ENCODE peak calls at places on chromosome 6, in six cellular contexts. N is suprapubic skin; V is kidney; G is cardiac fibroblast; E is upper lobe of left lung; X is activated naive CD4-positive, alpha-beta T cell. W is an unnamed sample.

GRCh38 chr6:37137201-37137880 is 32.6 kb upstream of the PIM1 start:
- DNase-seq in E (no peak), V (no peak), X (no peak), G (peak), N (no peak), W (peak)

GRCh38 chr6:67766061-67766460 is 869.0 kb upstream of the ADGRB3 start:
- DNase-seq in G (peak), E (no peak), V (no peak), X (no peak), N (no peak), W (peak)

GRCh38 chr6:13288969-13289391 is 39.4 kb downstream of the TBC1D7 start:
- DNase-seq in V (no peak), X (no peak), E (no peak), G (no peak), N (no peak), W (no peak)

GRCh38 chr6:118936304-118936703 is 1.3 kb upstream of the MCM9 start:
- DNase-seq in X (no peak), E (no peak), G (no peak), V (no peak), N (no peak), W (no peak)

GRCh38 chr6:15264902-15265761 is 19.3 kb downstream of the JARID2 start:
- DNase-seq in V (no peak), N (no peak), X (no peak), G (peak), E (no peak), W (peak)

GRCh38 chr6:141403827-141404226 is 728.9 kb upstream of the GJE1 start:
- DNase-seq in N (no peak), G (peak), X (no peak), E (no peak), V (no peak), W (peak)

GRCh38 chr6:118203421-118204000 is 296.4 kb downstream of the SLC35F1 start:
- DNase-seq in X (no peak), N (no peak), V (no peak), E (no peak), G (no peak), W (no peak)

GRCh38 chr6:43434441-43434840 is 7.1 kb downstream of the ABCC10 start:
- DNase-seq in X (no peak), G (no peak), E (no peak), V (no peak), N (no peak), W (no peak)

GRCh38 chr6:33983109-33983475 is 162.8 kb downstream of the GRM4 start:
- DNase-seq in G (peak), E (no peak), N (peak), X (no peak), V (peak), W (no peak)

GRCh38 chr6:165298426-165298825 is 11.0 kb downstream of the C6orf118 start:
- DNase-seq in V (no peak), G (no peak), X (no peak), E (no peak), N (no peak), W (no peak)

GRCh38 chr6:49813248-49813647 is 26.2 kb upstream of the PGK2 start:
- DNase-seq in N (no peak), G (no peak), V (no peak), X (no peak), E (no peak), W (no peak)

GRCh38 chr6:5930143-5930770 is 76.5 kb downstream of the NRN1 start:
- DNase-seq in V (no peak), N (no peak), X (no peak), G (no peak), E (no peak), W (no peak)

GRCh38 chr6:4948781-4949450 is 54.9 kb downstream of the RPP40 start:
- DNase-seq in G (no peak), N (no peak), V (no peak), X (no peak), E (no peak), W (no peak)

GRCh38 chr6:125099211-125100017 is 54.2 kb upstream of the TPD52L1 start:
- DNase-seq in N (no peak), V (peak), E (peak), X (no peak), G (peak), W (peak)

GRCh38 chr6:84763397-84764331 is 734 bp downstream of the TBX18 start:
- DNase-seq in N (peak), G (peak), X (no peak), V (peak), E (peak), W (peak)

GRCh38 chr6:106315765-106316375 is 9.7 kb downstream of the ATG5 start:
- DNase-seq in V (no peak), X (no peak), N (no peak), G (no peak), E (no peak), W (peak)

GRCh38 chr6:19231878-19232519 is 605.2 kb upstream of the ID4 start:
- DNase-seq in V (no peak), N (no peak), G (no peak), X (no peak), E (no peak), W (no peak)

GRCh38 chr6:47146426-47147174 is 104.5 kb upstream of the ADGRF1 start:
- DNase-seq in X (no peak), N (no peak), V (no peak), E (no peak), G (peak), W (no peak)

GRCh38 chr6:6798430-6798829 is 209.9 kb downstream of the LY86 start:
- DNase-seq in V (no peak), X (no peak), N (no peak), E (no peak), G (no peak), W (no peak)

GRCh38 chr6:21033575-21034026 is 499.3 kb downstream of the CDKAL1 start:
- DNase-seq in V (no peak), G (peak), N (no peak), E (no peak), X (no peak), W (peak)

GRCh38 chr6:72619883-72620696 is 1.8 kb upstream of the KCNQ5 start:
- DNase-seq in V (peak), X (peak), N (no peak), E (peak), G (peak), W (peak)

GRCh38 chr6:33854572-33855030 is 50.8 kb upstream of the MLN start:
- DNase-seq in E (no peak), N (no peak), G (no peak), X (no peak), V (peak), W (no peak)

GRCh38 chr6:135722679-135723078 is 128.8 kb upstream of the PDE7B start:
- DNase-seq in E (no peak), V (no peak), X (no peak), N (no peak), G (peak), W (peak)

GRCh38 chr6:69917834-69918233 is 51.5 kb downstream of the COL19A1 start:
- DNase-seq in E (no peak), X (no peak), G (peak), V (no peak), N (no peak), W (peak)

GRCh38 chr6:104795363-104795762 is 64.4 kb downstream of the HACE1 start:
- DNase-seq in V (no peak), G (no peak), E (no peak), X (no peak), N (no peak), W (no peak)

GRCh38 chr6:89359561-89359960 is 7.0 kb upstream of the UBE2J1 start:
- DNase-seq in V (no peak), E (no peak), X (no peak), N (no peak), G (no peak), W (peak)

GRCh38 chr6:150992682-150993081 is 127.2 kb downstream of the MTHFD1L start:
- DNase-seq in X (no peak), G (no peak), N (no peak), V (no peak), E (no peak), W (no peak)

GRCh38 chr6:168071620-168072019 is 7.4 kb downstream of the FRMD1 start:
- DNase-seq in N (no peak), E (no peak), V (no peak), G (no peak), X (no peak), W (no peak)

GRCh38 chr6:53282741-53283140 is 66.0 kb downstream of the ELOVL5 start:
- DNase-seq in N (no peak), E (no peak), V (no peak), G (peak), X (no peak), W (peak)

GRCh38 chr6:15588966-15589634 is 73.7 kb downstream of the DTNBP1 start:
- DNase-seq in E (no peak), X (no peak), N (no peak), G (peak), V (no peak), W (peak)

GRCh38 chr6:116015983-116016382 is 44.7 kb downstream of the FRK start:
- DNase-seq in N (no peak), V (no peak), G (no peak), X (no peak), E (no peak), W (no peak)

GRCh38 chr6:43669922-43670622 is 17.5 kb downstream of the MRPS18A start:
- DNase-seq in G (no peak), E (no peak), V (no peak), N (no peak), X (no peak), W (no peak)

GRCh38 chr6:35078896-35079295 is 62.2 kb downstream of the TCP11 start:
- DNase-seq in N (peak), G (no peak), E (no peak), X (no peak), V (no peak), W (no peak)